ENCODE peak calls at places on chromosomes 5 and 9, in four cellular contexts. Y is GM23338, T is sigmoid colon, G is endothelial cell. D is an unnamed sample.

GRCh38 chr5:14593326-14594036 is 11.9 kb downstream of the OTULINL start:
- DNase-seq in Y (no peak), T (no peak), G (no peak), D (no peak)

GRCh38 chr9:4238522-4238921 is 61.3 kb downstream of the GLIS3 start:
- DNase-seq in Y (no peak), T (no peak), G (no peak), D (no peak)

GRCh38 chr9:95726756-95727155 is 148.7 kb upstream of the ERCC6L2 start:
- DNase-seq in Y (peak), T (no peak), G (no peak), D (peak)

GRCh38 chr9:134340475-134341186 is 14.4 kb downstream of the RXRA start:
- DNase-seq in Y (no peak), T (no peak), G (peak), D (no peak)

GRCh38 chr9:99016681-99017387 is 73.1 kb downstream of the COL15A1 start:
- DNase-seq in Y (no peak), T (no peak), G (no peak), D (no peak)

GRCh38 chr5:131615953-131616352 is 19.1 kb downstream of the RAPGEF6 start:
- DNase-seq in Y (no peak), T (no peak), G (no peak), D (no peak)

GRCh38 chr5:143521891-143522290 is 118.4 kb upstream of the NR3C1 start:
- DNase-seq in Y (no peak), T (no peak), G (no peak), D (no peak)

GRCh38 chr5:78005021-78005785 is 229.1 kb upstream of the TBCA start:
- DNase-seq in Y (no peak), T (no peak), G (no peak), D (no peak)

GRCh38 chr5:103522586-103522985 is 40.0 kb downstream of the NUDT12 start:
- DNase-seq in Y (peak), T (no peak), G (no peak), D (no peak)

GRCh38 chr5:178121450-178122276 is 8.3 kb downstream of the N4BP3 start:
- DNase-seq in Y (no peak), T (peak), G (no peak), D (no peak)

GRCh38 chr9:126126807-126127206 is 199.8 kb upstream of the MVB12B start:
- DNase-seq in Y (no peak), T (no peak), G (no peak), D (no peak)

GRCh38 chr9:122065923-122066629 is 27.0 kb downstream of the TTLL11 start:
- DNase-seq in Y (no peak), T (no peak), G (no peak), D (no peak)

GRCh38 chr5:20574576-20574975 is 586.6 kb upstream of the CDH18 start:
- DNase-seq in Y (no peak), T (no peak), G (no peak), D (no peak)

GRCh38 chr5:20575515-20575914 is 587.5 kb upstream of the CDH18 start:
- DNase-seq in Y (peak), T (no peak), G (no peak), D (no peak)

GRCh38 chr5:20570486-20570885 is 582.5 kb upstream of the CDH18 start:
- DNase-seq in Y (no peak), T (no peak), G (no peak), D (no peak)

GRCh38 chr5:20572560-20572959 is 584.6 kb upstream of the CDH18 start:
- DNase-seq in Y (peak), T (no peak), G (no peak), D (no peak)
- TF ChIP-seq CTCF in Y (no peak), T (no peak), G (no peak), D (no peak)

DNA sequence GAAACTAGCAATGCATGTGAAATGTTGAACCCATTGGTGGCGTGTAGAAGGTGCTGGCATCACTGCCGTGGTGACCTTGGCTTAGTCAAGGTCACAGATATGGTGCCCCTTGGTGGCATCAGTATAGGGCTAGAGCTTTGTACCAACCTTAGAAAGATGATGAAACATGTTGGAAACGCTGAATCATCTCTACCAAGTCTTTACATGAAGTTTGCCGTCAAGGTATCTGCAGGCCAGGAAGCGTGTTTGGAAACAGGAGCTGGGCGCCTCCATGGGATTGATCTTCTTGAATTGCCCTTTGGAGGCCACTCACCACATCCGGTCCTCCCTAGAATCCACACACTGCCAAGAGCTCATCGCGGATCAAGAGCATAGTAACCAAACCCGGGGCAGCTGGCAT is 16.9 kb upstream of the BOD1 start:
- DNase-seq in Y (no peak), T (no peak), G (no peak), D (no peak)
- TF ChIP-seq CTCF in Y (no peak), T (no peak), G (no peak), D (no peak)

DNA sequence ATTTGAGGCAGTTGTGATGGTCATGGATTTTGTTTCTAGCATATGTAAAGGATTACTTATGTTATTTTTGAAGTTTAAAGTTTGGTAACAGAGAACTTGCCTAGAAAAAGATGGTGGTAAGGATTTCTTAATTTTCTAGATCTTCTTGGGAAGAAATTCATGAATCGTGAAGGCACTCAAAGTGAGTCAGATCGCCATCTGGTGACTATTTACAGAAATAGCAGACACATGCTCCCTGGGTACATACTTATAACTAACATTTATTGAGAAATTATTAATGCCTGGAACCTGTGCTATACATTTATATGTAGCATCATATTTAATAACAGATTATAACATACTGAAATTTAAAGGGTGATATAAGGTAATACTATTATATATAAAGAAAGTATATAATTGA is 299.7 kb downstream of the IZUMO3 start:
- DNase-seq in Y (peak), T (no peak), G (no peak), D (peak)
- TF ChIP-seq CTCF in Y (peak), T (no peak), G (peak), D (no peak)

GRCh38 chr5:73633060-73633459 is 7.1 kb downstream of the ARHGEF28 start:
- DNase-seq in Y (peak), T (no peak), G (no peak), D (no peak)
- TF ChIP-seq CTCF in Y (peak), T (no peak), G (no peak), D (no peak)

GRCh38 chr5:151156732-151157402 is 712 bp downstream of the ANXA6 start:
- DNase-seq in Y (peak), T (peak), G (peak), D (peak)
- TF ChIP-seq CTCF in Y (no peak), T (no peak), G (no peak), D (no peak)

GRCh38 chr5:62627901-62628300 is 49.3 kb downstream of the LRRC70 start:
- DNase-seq in Y (no peak), T (no peak), G (no peak), D (no peak)
- TF ChIP-seq CTCF in Y (no peak), T (no peak), G (no peak), D (no peak)

DNA sequence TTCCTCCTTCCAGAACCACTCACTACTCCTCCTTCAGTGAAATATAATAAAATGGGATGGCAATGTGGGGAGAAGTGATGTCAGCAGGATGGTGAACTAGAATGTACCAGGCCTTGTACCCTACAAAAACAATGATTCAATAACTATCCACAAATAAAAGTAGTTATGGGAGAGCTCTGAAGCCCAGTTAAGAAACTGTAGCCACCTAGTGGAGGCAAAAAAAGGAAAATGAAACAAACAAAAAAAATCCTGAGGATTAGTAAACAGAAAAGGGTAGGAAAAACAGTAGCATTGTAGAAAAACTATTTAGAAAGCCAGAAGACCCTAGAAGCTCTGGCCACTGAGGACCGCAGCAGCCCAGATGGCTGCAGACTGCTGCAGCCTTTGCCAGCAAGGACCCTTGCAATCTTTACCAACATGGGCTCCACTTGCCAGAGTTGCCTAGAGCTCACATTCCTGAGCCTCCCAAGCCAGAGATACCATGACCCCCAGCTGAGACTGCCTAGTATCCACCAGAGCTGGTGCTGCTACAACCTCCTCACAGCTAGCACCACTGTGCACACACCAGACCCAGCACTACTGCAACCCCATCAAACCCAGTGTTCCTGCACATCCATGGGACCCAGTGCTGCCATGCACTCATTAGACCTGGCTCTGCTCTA is 259.7 kb upstream of the MSX2 start:
- DNase-seq in Y (peak), T (no peak), G (no peak), D (no peak)
- TF ChIP-seq CTCF in Y (peak), T (no peak), G (peak), D (no peak)

GRCh38 chr5:154196955-154197652 is 6.6 kb downstream of the GALNT10 start:
- DNase-seq in Y (peak), T (no peak), G (no peak), D (no peak)
- TF ChIP-seq CTCF in Y (peak), T (no peak), G (no peak), D (no peak)

DNA sequence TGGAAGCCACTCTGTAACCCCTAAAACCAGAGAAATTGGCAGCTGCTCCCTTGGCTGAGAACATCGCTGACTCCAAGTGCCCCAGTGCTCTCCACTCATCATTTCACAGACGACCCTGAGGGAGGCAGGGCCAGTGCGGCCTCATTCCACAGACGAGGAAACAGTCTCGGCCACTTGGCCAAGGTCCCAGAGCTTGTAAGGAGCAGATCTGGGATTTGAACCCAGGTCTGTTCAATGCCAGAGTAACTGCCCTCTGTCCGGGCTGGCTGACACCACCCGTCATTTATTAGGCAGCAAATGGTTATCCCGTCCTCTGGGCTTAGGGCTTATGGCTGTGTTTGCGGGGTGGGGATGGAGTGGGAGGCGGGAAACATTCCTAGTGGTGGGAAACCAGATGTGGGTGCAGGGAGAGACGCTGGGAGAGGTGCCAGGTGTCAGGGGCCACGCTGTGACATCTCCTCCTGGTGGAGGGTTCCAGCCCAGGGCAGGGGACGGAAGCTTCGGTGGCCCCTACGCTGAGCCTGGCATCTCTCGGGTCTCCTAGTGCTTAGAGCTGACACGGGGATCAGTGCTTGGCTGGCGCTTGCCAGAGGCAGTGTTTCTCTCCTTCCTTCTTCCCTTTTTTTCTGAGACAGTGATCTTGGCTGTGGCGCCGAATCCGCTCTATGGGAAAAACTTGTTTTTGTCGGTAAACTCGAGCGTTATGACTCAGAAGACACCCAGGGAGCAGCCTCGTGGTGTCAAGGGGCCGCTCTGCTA is 20.1 kb upstream of the IER5L start:
- DNase-seq in Y (peak), T (peak), G (no peak), D (no peak)
- TF ChIP-seq CTCF in Y (no peak), T (no peak), G (no peak), D (no peak)